ENCODE peak calls at places on chromosomes 1 and 21, in seven cellular contexts. I is fibroblast of lung, A is endothelial cell, Q is mucosa of gallbladder, E is NCI-H774, S is colonic mucosa, J is LoVo. X is an unnamed sample.

GRCh38 chr1:170663441-170664282 is at the start of gene PRRX1:
- DNase-seq in I (peak), A (no peak), Q (no peak), E (no peak), S (no peak), J (no peak), X (no peak)

GRCh38 chr1:905811-906531 is 17.8 kb upstream of the SAMD11 start:
- DNase-seq in I (no peak), A (no peak), Q (no peak), E (no peak), S (no peak), J (no peak), X (peak)

GRCh38 chr1:230863449-230863848 is 4.9 kb downstream of the C1orf198 start:
- DNase-seq in I (no peak), A (no peak), Q (peak), E (no peak), S (peak), J (no peak), X (no peak)

GRCh38 chr1:51284487-51284954 is 45.8 kb downstream of the TTC39A start:
- DNase-seq in I (peak), A (no peak), Q (peak), E (no peak), S (peak), J (peak), X (peak)

GRCh38 chr1:61955261-61955660 is 213.0 kb downstream of the PATJ start:
- DNase-seq in I (no peak), A (no peak), Q (no peak), E (no peak), S (no peak), J (no peak), X (no peak)

GRCh38 chr1:242639104-242639503 is 114.6 kb upstream of the PLD5 start:
- DNase-seq in I (no peak), A (no peak), Q (no peak), E (no peak), S (no peak), J (no peak), X (no peak)

GRCh38 chr1:20212685-20213331 is 26.5 kb upstream of the PLA2G2C start:
- DNase-seq in I (peak), A (peak), Q (peak), E (peak), S (peak), J (peak), X (peak)

GRCh38 chr1:221439008-221439733 is 302.7 kb downstream of the DUSP10 start:
- DNase-seq in I (peak), A (no peak), Q (no peak), E (no peak), S (no peak), J (peak), X (no peak)

GRCh38 chr1:247146671-247147070 is 25.1 kb downstream of the ZNF124 start:
- DNase-seq in I (no peak), A (no peak), Q (no peak), E (no peak), S (no peak), J (no peak), X (no peak)

GRCh38 chr1:220694866-220695382 is 4.8 kb downstream of the C1orf115 start:
- DNase-seq in I (no peak), A (no peak), Q (no peak), E (no peak), S (no peak), J (no peak), X (no peak)

GRCh38 chr1:157961805-157962762 is 31.4 kb upstream of the KIRREL1 start:
- DNase-seq in I (peak), A (no peak), Q (peak), E (no peak), S (no peak), J (peak), X (no peak)

GRCh38 chr1:204102029-204102611 is 29.2 kb downstream of the SOX13 start:
- DNase-seq in I (no peak), A (no peak), Q (no peak), E (no peak), S (no peak), J (peak), X (no peak)

GRCh38 chr1:119582801-119583200 is 65.3 kb downstream of the ZNF697 start:
- DNase-seq in I (peak), A (peak), Q (peak), E (peak), S (peak), J (peak), X (peak)

GRCh38 chr1:92987462-92987861 is 26.2 kb upstream of the DIPK1A start:
- DNase-seq in I (no peak), A (no peak), Q (no peak), E (no peak), S (no peak), J (no peak), X (no peak)

GRCh38 chr1:15272009-15272781 is 25.2 kb downstream of the FHAD1 start:
- DNase-seq in I (peak), A (peak), Q (peak), E (no peak), S (peak), J (peak), X (no peak)

GRCh38 chr1:66168467-66168887 is 365.5 kb upstream of the SGIP1 start:
- DNase-seq in I (peak), A (no peak), Q (no peak), E (no peak), S (no peak), J (no peak), X (no peak)

GRCh38 chr1:94058766-94059165 is 62.2 kb downstream of the ABCA4 start:
- DNase-seq in I (no peak), A (no peak), Q (no peak), E (no peak), S (no peak), J (no peak), X (no peak)

GRCh38 chr1:181676269-181676668 is 193.0 kb downstream of the CACNA1E start:
- DNase-seq in I (peak), A (peak), Q (peak), E (peak), S (peak), J (peak), X (peak)

GRCh38 chr21:26443867-26444266 is 129.2 kb downstream of the CYYR1 start:
- DNase-seq in I (peak), A (no peak), Q (no peak), E (no peak), S (no peak), J (no peak), X (no peak)

GRCh38 chr1:19654386-19654785 is 10.3 kb downstream of the NBL1 start:
- DNase-seq in I (peak), A (no peak), Q (no peak), E (no peak), S (no peak), J (no peak), X (no peak)

GRCh38 chr1:94672934-94673333 is 131.4 kb upstream of the F3 start:
- DNase-seq in I (peak), A (no peak), Q (no peak), E (no peak), S (no peak), J (no peak), X (no peak)

GRCh38 chr1:244163861-244164562 is 112.9 kb downstream of the ZBTB18 start:
- DNase-seq in I (peak), A (no peak), Q (no peak), E (no peak), S (no peak), J (peak), X (no peak)

GRCh38 chr1:35808376-35809155 is 750 bp downstream of the AGO4 start:
- DNase-seq in I (peak), A (peak), Q (peak), E (peak), S (peak), J (peak), X (peak)

GRCh38 chr21:44338971-44339910 is at the start of gene CFAP410:
- DNase-seq in I (peak), A (peak), Q (peak), E (peak), S (peak), J (peak), X (peak)